ENCODE peak calls at places on chromosomes 4 and X, in eight cellular contexts. One of them, this sample, is unnamed.

GRCh38 chrX:75784689-75785491 is at the start of gene MAGEE2:
- DNase-seq in lung: no peak
- DNase-seq in GM23338: peak
- DNase-seq in H9: no peak
- DNase-seq in stomach: no peak
- DNase-seq in brain microvascular endothelial cell: no peak
- DNase-seq in thoracic aorta: no peak
- DNase-seq in fibroblast of pulmonary artery: no peak
- DNase-seq in this sample: no peak

GRCh38 chr4:176492648-176493302 is 173.0 kb downstream of the SPCS3 start:
- DNase-seq in lung: no peak
- DNase-seq in GM23338: no peak
- DNase-seq in H9: no peak
- DNase-seq in stomach: no peak
- DNase-seq in brain microvascular endothelial cell: no peak
- DNase-seq in thoracic aorta: no peak
- DNase-seq in fibroblast of pulmonary artery: peak
- DNase-seq in this sample: no peak

GRCh38 chr4:159271857-159272256 is 169.0 kb downstream of the RAPGEF2 start:
- DNase-seq in lung: no peak
- DNase-seq in GM23338: no peak
- DNase-seq in H9: no peak
- DNase-seq in stomach: no peak
- DNase-seq in brain microvascular endothelial cell: no peak
- DNase-seq in thoracic aorta: no peak
- DNase-seq in fibroblast of pulmonary artery: no peak
- DNase-seq in this sample: no peak

GRCh38 chr4:88791274-88791673 is 93.6 kb upstream of the NAP1L5 start:
- DNase-seq in lung: no peak
- DNase-seq in GM23338: peak
- DNase-seq in H9: no peak
- DNase-seq in stomach: no peak
- DNase-seq in brain microvascular endothelial cell: no peak
- DNase-seq in thoracic aorta: no peak
- DNase-seq in fibroblast of pulmonary artery: peak
- DNase-seq in this sample: no peak

GRCh38 chr4:127501103-127501502 is 131.7 kb upstream of the INTU start:
- DNase-seq in lung: no peak
- DNase-seq in GM23338: no peak
- DNase-seq in H9: no peak
- DNase-seq in stomach: no peak
- DNase-seq in brain microvascular endothelial cell: peak
- DNase-seq in thoracic aorta: no peak
- DNase-seq in fibroblast of pulmonary artery: peak
- DNase-seq in this sample: no peak

GRCh38 chr4:84870398-84871163 is 95.9 kb downstream of the WDFY3 start:
- DNase-seq in lung: no peak
- DNase-seq in GM23338: peak
- DNase-seq in H9: peak
- DNase-seq in stomach: no peak
- DNase-seq in brain microvascular endothelial cell: peak
- DNase-seq in thoracic aorta: no peak
- DNase-seq in fibroblast of pulmonary artery: peak
- DNase-seq in this sample: no peak

GRCh38 chrX:153688071-153688470 is 345 bp downstream of the SLC6A8 start:
- DNase-seq in lung: no peak
- DNase-seq in GM23338: no peak
- DNase-seq in H9: no peak
- DNase-seq in stomach: no peak
- DNase-seq in brain microvascular endothelial cell: no peak
- DNase-seq in thoracic aorta: no peak
- DNase-seq in fibroblast of pulmonary artery: no peak
- DNase-seq in this sample: no peak

GRCh38 chr4:15396157-15396800 is 31.6 kb upstream of the C1QTNF7 start:
- DNase-seq in lung: no peak
- DNase-seq in GM23338: peak
- DNase-seq in H9: peak
- DNase-seq in stomach: peak
- DNase-seq in brain microvascular endothelial cell: peak
- DNase-seq in thoracic aorta: no peak
- DNase-seq in fibroblast of pulmonary artery: peak
- DNase-seq in this sample: peak

GRCh38 chr4:24230955-24231354 is 341.1 kb upstream of the PPARGC1A start:
- DNase-seq in lung: no peak
- DNase-seq in GM23338: no peak
- DNase-seq in H9: no peak
- DNase-seq in stomach: no peak
- DNase-seq in brain microvascular endothelial cell: no peak
- DNase-seq in thoracic aorta: no peak
- DNase-seq in fibroblast of pulmonary artery: no peak
- DNase-seq in this sample: no peak

GRCh38 chr4:41294445-41295062 is 37.8 kb downstream of the UCHL1 start:
- DNase-seq in lung: no peak
- DNase-seq in GM23338: peak
- DNase-seq in H9: no peak
- DNase-seq in stomach: no peak
- DNase-seq in brain microvascular endothelial cell: no peak
- DNase-seq in thoracic aorta: no peak
- DNase-seq in fibroblast of pulmonary artery: no peak
- DNase-seq in this sample: no peak

GRCh38 chr4:2546286-2546823 is 9.9 kb downstream of the FAM193A start:
- DNase-seq in lung: no peak
- DNase-seq in GM23338: no peak
- DNase-seq in H9: no peak
- DNase-seq in stomach: no peak
- DNase-seq in brain microvascular endothelial cell: no peak
- DNase-seq in thoracic aorta: no peak
- DNase-seq in fibroblast of pulmonary artery: no peak
- DNase-seq in this sample: no peak

GRCh38 chrX:106608016-106608415 is 3.8 kb upstream of the RADX start:
- DNase-seq in lung: peak
- DNase-seq in GM23338: peak
- DNase-seq in H9: no peak
- DNase-seq in stomach: no peak
- DNase-seq in brain microvascular endothelial cell: no peak
- DNase-seq in thoracic aorta: no peak
- DNase-seq in fibroblast of pulmonary artery: no peak
- DNase-seq in this sample: no peak

GRCh38 chrX:112841114-112841819 is 636 bp upstream of the AMOT start:
- DNase-seq in lung: peak
- DNase-seq in GM23338: peak
- DNase-seq in H9: peak
- DNase-seq in stomach: peak
- DNase-seq in brain microvascular endothelial cell: peak
- DNase-seq in thoracic aorta: peak
- DNase-seq in fibroblast of pulmonary artery: peak
- DNase-seq in this sample: peak

GRCh38 chr4:15809058-15809457 is 30.9 kb downstream of the CD38 start:
- DNase-seq in lung: no peak
- DNase-seq in GM23338: no peak
- DNase-seq in H9: no peak
- DNase-seq in stomach: no peak
- DNase-seq in brain microvascular endothelial cell: no peak
- DNase-seq in thoracic aorta: no peak
- DNase-seq in fibroblast of pulmonary artery: no peak
- DNase-seq in this sample: no peak

GRCh38 chr4:119543187-119543586 is 85.4 kb downstream of the PDE5A start:
- DNase-seq in lung: no peak
- DNase-seq in GM23338: no peak
- DNase-seq in H9: no peak
- DNase-seq in stomach: no peak
- DNase-seq in brain microvascular endothelial cell: no peak
- DNase-seq in thoracic aorta: no peak
- DNase-seq in fibroblast of pulmonary artery: no peak
- DNase-seq in this sample: no peak

GRCh38 chr4:146582864-146583263 is 55.8 kb upstream of the POU4F2 start:
- DNase-seq in lung: no peak
- DNase-seq in GM23338: peak
- DNase-seq in H9: no peak
- DNase-seq in stomach: no peak
- DNase-seq in brain microvascular endothelial cell: no peak
- DNase-seq in thoracic aorta: no peak
- DNase-seq in fibroblast of pulmonary artery: peak
- DNase-seq in this sample: no peak

GRCh38 chr4:116361782-116362181 is 723.6 kb downstream of the TRAM1L1 start:
- DNase-seq in lung: no peak
- DNase-seq in GM23338: no peak
- DNase-seq in H9: no peak
- DNase-seq in stomach: no peak
- DNase-seq in brain microvascular endothelial cell: no peak
- DNase-seq in thoracic aorta: no peak
- DNase-seq in fibroblast of pulmonary artery: peak
- DNase-seq in this sample: no peak

GRCh38 chrX:150257348-150258175 is 105.6 kb upstream of the MAMLD1 start:
- DNase-seq in lung: peak
- DNase-seq in GM23338: peak
- DNase-seq in H9: no peak
- DNase-seq in stomach: no peak
- DNase-seq in brain microvascular endothelial cell: no peak
- DNase-seq in thoracic aorta: no peak
- DNase-seq in fibroblast of pulmonary artery: no peak
- DNase-seq in this sample: no peak

GRCh38 chr4:575281-576141 is 584 bp downstream of the TMEM271 start:
- DNase-seq in lung: peak
- DNase-seq in GM23338: peak
- DNase-seq in H9: peak
- DNase-seq in stomach: no peak
- DNase-seq in brain microvascular endothelial cell: peak
- DNase-seq in thoracic aorta: no peak
- DNase-seq in fibroblast of pulmonary artery: peak
- DNase-seq in this sample: peak

GRCh38 chrX:47489507-47490275 is 6.7 kb upstream of the ZNF41 start:
- DNase-seq in lung: no peak
- DNase-seq in GM23338: no peak
- DNase-seq in H9: no peak
- DNase-seq in stomach: no peak
- DNase-seq in brain microvascular endothelial cell: no peak
- DNase-seq in thoracic aorta: no peak
- DNase-seq in fibroblast of pulmonary artery: no peak
- DNase-seq in this sample: no peak

GRCh38 chr4:109675843-109676242 is 27.4 kb downstream of the CASP6 start:
- DNase-seq in lung: no peak
- DNase-seq in GM23338: no peak
- DNase-seq in H9: no peak
- DNase-seq in stomach: no peak
- DNase-seq in brain microvascular endothelial cell: no peak
- DNase-seq in thoracic aorta: no peak
- DNase-seq in fibroblast of pulmonary artery: no peak
- DNase-seq in this sample: no peak

GRCh38 chr4:42474406-42474805 is 77.1 kb downstream of the SHISA3 start:
- DNase-seq in lung: no peak
- DNase-seq in GM23338: no peak
- DNase-seq in H9: no peak
- DNase-seq in stomach: no peak
- DNase-seq in brain microvascular endothelial cell: no peak
- DNase-seq in thoracic aorta: no peak
- DNase-seq in fibroblast of pulmonary artery: no peak
- DNase-seq in this sample: no peak

GRCh38 chr4:17546678-17547077 is 30.3 kb upstream of the LAP3 start:
- DNase-seq in lung: no peak
- DNase-seq in GM23338: no peak
- DNase-seq in H9: no peak
- DNase-seq in stomach: no peak
- DNase-seq in brain microvascular endothelial cell: no peak
- DNase-seq in thoracic aorta: no peak
- DNase-seq in fibroblast of pulmonary artery: no peak
- DNase-seq in this sample: no peak

GRCh38 chrX:132737743-132738142 is 220.7 kb downstream of the HS6ST2 start:
- DNase-seq in lung: peak
- DNase-seq in GM23338: no peak
- DNase-seq in H9: no peak
- DNase-seq in stomach: no peak
- DNase-seq in brain microvascular endothelial cell: no peak
- DNase-seq in thoracic aorta: no peak
- DNase-seq in fibroblast of pulmonary artery: no peak
- DNase-seq in this sample: no peak

GRCh38 chr4:83009529-83009928 is 1.1 kb downstream of the LIN54 start:
- DNase-seq in lung: no peak
- DNase-seq in GM23338: no peak
- DNase-seq in H9: no peak
- DNase-seq in stomach: no peak
- DNase-seq in brain microvascular endothelial cell: no peak
- DNase-seq in thoracic aorta: no peak
- DNase-seq in fibroblast of pulmonary artery: peak
- DNase-seq in this sample: no peak

DNA sequence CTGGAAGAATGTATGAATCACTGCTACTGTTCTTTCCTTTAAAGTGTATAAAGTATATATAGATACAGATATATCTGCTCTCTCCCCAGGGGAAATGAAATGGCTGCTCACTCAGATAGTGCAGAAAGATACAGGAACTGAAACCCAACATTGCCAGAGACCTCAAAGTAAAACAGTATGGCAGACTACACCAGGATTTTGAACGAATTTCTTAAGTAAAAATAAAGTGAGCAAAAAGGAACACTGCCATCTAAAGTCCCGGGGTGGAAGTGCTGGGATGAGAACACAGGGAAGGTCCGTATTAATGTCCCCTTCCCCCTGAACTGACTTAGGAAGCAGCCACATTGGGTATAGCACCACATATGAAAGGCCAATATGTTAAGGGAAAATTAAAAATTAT is 93.4 kb downstream of the TMA16 start:
- DNase-seq in lung: no peak
- DNase-seq in GM23338: peak
- DNase-seq in H9: no peak
- DNase-seq in stomach: no peak
- DNase-seq in brain microvascular endothelial cell: peak
- DNase-seq in thoracic aorta: no peak
- DNase-seq in fibroblast of pulmonary artery: no peak
- DNase-seq in this sample: peak
- TF ChIP-seq CTCF in lung: no peak
- TF ChIP-seq CTCF in GM23338: peak
- TF ChIP-seq CTCF in H9: peak
- TF ChIP-seq CTCF in stomach: no peak
- TF ChIP-seq CTCF in brain microvascular endothelial cell: peak
- TF ChIP-seq CTCF in thoracic aorta: no peak
- TF ChIP-seq CTCF in fibroblast of pulmonary artery: no peak
- TF ChIP-seq CTCF in this sample: peak

GRCh38 chrX:128800138-128800537 is 723.2 kb downstream of the SMARCA1 start:
- DNase-seq in lung: no peak
- DNase-seq in GM23338: peak
- DNase-seq in H9: no peak
- DNase-seq in stomach: no peak
- DNase-seq in brain microvascular endothelial cell: no peak
- DNase-seq in thoracic aorta: no peak
- DNase-seq in fibroblast of pulmonary artery: no peak
- DNase-seq in this sample: no peak
- TF ChIP-seq CTCF in lung: no peak
- TF ChIP-seq CTCF in GM23338: peak
- TF ChIP-seq CTCF in H9: peak
- TF ChIP-seq CTCF in stomach: no peak
- TF ChIP-seq CTCF in brain microvascular endothelial cell: no peak
- TF ChIP-seq CTCF in thoracic aorta: no peak
- TF ChIP-seq CTCF in fibroblast of pulmonary artery: no peak
- TF ChIP-seq CTCF in this sample: no peak

GRCh38 chrX:10189317-10190268 is 32.8 kb downstream of the CLCN4 start:
- DNase-seq in lung: peak
- DNase-seq in GM23338: peak
- DNase-seq in H9: peak
- DNase-seq in stomach: peak
- DNase-seq in brain microvascular endothelial cell: peak
- DNase-seq in thoracic aorta: peak
- DNase-seq in fibroblast of pulmonary artery: peak
- DNase-seq in this sample: peak
- TF ChIP-seq CTCF in lung: peak
- TF ChIP-seq CTCF in GM23338: peak
- TF ChIP-seq CTCF in H9: peak
- TF ChIP-seq CTCF in stomach: peak
- TF ChIP-seq CTCF in brain microvascular endothelial cell: peak
- TF ChIP-seq CTCF in thoracic aorta: peak
- TF ChIP-seq CTCF in fibroblast of pulmonary artery: peak
- TF ChIP-seq CTCF in this sample: peak

GRCh38 chrX:114619874-114620273 is 36.0 kb downstream of the HTR2C start:
- DNase-seq in lung: no peak
- DNase-seq in GM23338: peak
- DNase-seq in H9: no peak
- DNase-seq in stomach: no peak
- DNase-seq in brain microvascular endothelial cell: no peak
- DNase-seq in thoracic aorta: no peak
- DNase-seq in fibroblast of pulmonary artery: peak
- DNase-seq in this sample: peak
- TF ChIP-seq CTCF in lung: no peak
- TF ChIP-seq CTCF in GM23338: peak
- TF ChIP-seq CTCF in H9: peak
- TF ChIP-seq CTCF in stomach: peak
- TF ChIP-seq CTCF in brain microvascular endothelial cell: peak
- TF ChIP-seq CTCF in thoracic aorta: peak
- TF ChIP-seq CTCF in fibroblast of pulmonary artery: peak
- TF ChIP-seq CTCF in this sample: peak

This sample was measured in nephron progenitor cell.